ENCODE peak calls at places on chromosome X, in eight cellular contexts. One of them, this sample, is unnamed. For H3K79me2 and H3K4me1, the result is how much of the 10 kb centered on the place peaks cover.

GRCh38 chrX:54442790-54443189 is 2.6 kb downstream of the TSR2 start:
- DNase-seq in GM23248: no peak
- DNase-seq in neural progenitor cell: no peak
- DNase-seq in HCT116: no peak
- DNase-seq in endothelial cell of umbilical vein: no peak
- DNase-seq in astrocyte: no peak
- DNase-seq in fibroblast of lung: no peak
- DNase-seq in PC-3: no peak
- DNase-seq in this sample: no peak

GRCh38 chrX:53695901-53696300 is 9.4 kb upstream of the HUWE1 start:
- DNase-seq in GM23248: no peak
- DNase-seq in neural progenitor cell: peak
- DNase-seq in HCT116: no peak
- DNase-seq in endothelial cell of umbilical vein: no peak
- DNase-seq in astrocyte: no peak
- DNase-seq in fibroblast of lung: no peak
- DNase-seq in PC-3: no peak
- DNase-seq in this sample: no peak

GRCh38 chrX:41245641-41246040 is 88.3 kb upstream of the DDX3X start:
- DNase-seq in GM23248: no peak
- DNase-seq in neural progenitor cell: no peak
- DNase-seq in HCT116: no peak
- DNase-seq in endothelial cell of umbilical vein: no peak
- DNase-seq in astrocyte: no peak
- DNase-seq in fibroblast of lung: no peak
- DNase-seq in PC-3: no peak
- DNase-seq in this sample: no peak

GRCh38 chrX:29419774-29420553 is 795.4 kb upstream of the MAGEB2 start:
- DNase-seq in GM23248: no peak
- DNase-seq in neural progenitor cell: no peak
- DNase-seq in HCT116: peak
- DNase-seq in endothelial cell of umbilical vein: peak
- DNase-seq in astrocyte: peak
- DNase-seq in fibroblast of lung: peak
- DNase-seq in PC-3: no peak
- DNase-seq in this sample: no peak

GRCh38 chrX:9928083-9928482 is 39.1 kb upstream of the CLDN34 start:
- DNase-seq in GM23248: no peak
- DNase-seq in neural progenitor cell: peak
- DNase-seq in HCT116: no peak
- DNase-seq in endothelial cell of umbilical vein: no peak
- DNase-seq in astrocyte: no peak
- DNase-seq in fibroblast of lung: no peak
- DNase-seq in PC-3: no peak
- DNase-seq in this sample: no peak

GRCh38 chrX:154356596-154356995 is 17.8 kb downstream of the FLNA start:
- DNase-seq in GM23248: no peak
- DNase-seq in neural progenitor cell: no peak
- DNase-seq in HCT116: no peak
- DNase-seq in endothelial cell of umbilical vein: no peak
- DNase-seq in astrocyte: no peak
- DNase-seq in fibroblast of lung: no peak
- DNase-seq in PC-3: no peak
- DNase-seq in this sample: no peak

GRCh38 chrX:101230636-101231035 is 11.1 kb downstream of the DRP2 start:
- DNase-seq in GM23248: peak
- DNase-seq in neural progenitor cell: no peak
- DNase-seq in HCT116: no peak
- DNase-seq in endothelial cell of umbilical vein: no peak
- DNase-seq in astrocyte: peak
- DNase-seq in fibroblast of lung: peak
- DNase-seq in PC-3: peak
- DNase-seq in this sample: no peak

GRCh38 chrX:153381684-153382532 is 19.2 kb downstream of the PNMA6E start:
- DNase-seq in GM23248: peak
- DNase-seq in neural progenitor cell: peak
- DNase-seq in HCT116: no peak
- DNase-seq in endothelial cell of umbilical vein: peak
- DNase-seq in astrocyte: peak
- DNase-seq in fibroblast of lung: peak
- DNase-seq in PC-3: no peak
- DNase-seq in this sample: no peak

GRCh38 chrX:17596051-17596450 is 141.2 kb upstream of the SCML1 start:
- DNase-seq in GM23248: no peak
- DNase-seq in neural progenitor cell: no peak
- DNase-seq in HCT116: no peak
- DNase-seq in endothelial cell of umbilical vein: peak
- DNase-seq in astrocyte: peak
- DNase-seq in fibroblast of lung: no peak
- DNase-seq in PC-3: peak
- DNase-seq in this sample: peak

GRCh38 chrX:119579414-119579813 is 5.1 kb downstream of the UBE2A start:
- DNase-seq in GM23248: no peak
- DNase-seq in neural progenitor cell: no peak
- DNase-seq in HCT116: no peak
- DNase-seq in endothelial cell of umbilical vein: no peak
- DNase-seq in astrocyte: no peak
- DNase-seq in fibroblast of lung: no peak
- DNase-seq in PC-3: no peak
- DNase-seq in this sample: no peak

GRCh38 chrX:41621236-41621651 is 67.5 kb upstream of the GPR34 start:
- DNase-seq in GM23248: peak
- DNase-seq in neural progenitor cell: peak
- DNase-seq in HCT116: no peak
- DNase-seq in endothelial cell of umbilical vein: peak
- DNase-seq in astrocyte: peak
- DNase-seq in fibroblast of lung: no peak
- DNase-seq in PC-3: peak
- DNase-seq in this sample: no peak

GRCh38 chrX:69741706-69742105 is 125.8 kb downstream of the EDA start:
- DNase-seq in GM23248: no peak
- DNase-seq in neural progenitor cell: no peak
- DNase-seq in HCT116: no peak
- DNase-seq in endothelial cell of umbilical vein: no peak
- DNase-seq in astrocyte: no peak
- DNase-seq in fibroblast of lung: no peak
- DNase-seq in PC-3: no peak
- DNase-seq in this sample: no peak

GRCh38 chrX:22950278-22951266 is 49.2 kb upstream of the DDX53 start:
- DNase-seq in GM23248: peak
- DNase-seq in neural progenitor cell: no peak
- DNase-seq in HCT116: no peak
- DNase-seq in endothelial cell of umbilical vein: peak
- DNase-seq in astrocyte: peak
- DNase-seq in fibroblast of lung: peak
- DNase-seq in PC-3: peak
- DNase-seq in this sample: peak

GRCh38 chrX:109472939-109473713 is 8.8 kb downstream of the GUCY2F start:
- DNase-seq in GM23248: peak
- DNase-seq in neural progenitor cell: peak
- DNase-seq in HCT116: peak
- DNase-seq in endothelial cell of umbilical vein: peak
- DNase-seq in astrocyte: peak
- DNase-seq in fibroblast of lung: peak
- DNase-seq in PC-3: peak
- DNase-seq in this sample: no peak

GRCh38 chrX:17262123-17262522 is 112.9 kb upstream of the NHS start:
- DNase-seq in GM23248: no peak
- DNase-seq in neural progenitor cell: no peak
- DNase-seq in HCT116: no peak
- DNase-seq in endothelial cell of umbilical vein: no peak
- DNase-seq in astrocyte: no peak
- DNase-seq in fibroblast of lung: no peak
- DNase-seq in PC-3: no peak
- DNase-seq in this sample: no peak

GRCh38 chrX:109719262-109719661 is 13.8 kb downstream of the ACSL4 start:
- DNase-seq in GM23248: no peak
- DNase-seq in neural progenitor cell: no peak
- DNase-seq in HCT116: no peak
- DNase-seq in endothelial cell of umbilical vein: no peak
- DNase-seq in astrocyte: no peak
- DNase-seq in fibroblast of lung: no peak
- DNase-seq in PC-3: no peak
- DNase-seq in this sample: no peak

GRCh38 chrX:45807572-45808425 is 607.1 kb upstream of the DIPK2B start:
- DNase-seq in GM23248: peak
- DNase-seq in neural progenitor cell: peak
- DNase-seq in HCT116: no peak
- DNase-seq in endothelial cell of umbilical vein: peak
- DNase-seq in astrocyte: peak
- DNase-seq in fibroblast of lung: peak
- DNase-seq in PC-3: no peak
- DNase-seq in this sample: no peak

GRCh38 chrX:45806410-45807121 is 605.9 kb upstream of the DIPK2B start:
- DNase-seq in GM23248: peak
- DNase-seq in neural progenitor cell: no peak
- DNase-seq in HCT116: no peak
- DNase-seq in endothelial cell of umbilical vein: peak
- DNase-seq in astrocyte: peak
- DNase-seq in fibroblast of lung: peak
- DNase-seq in PC-3: no peak
- DNase-seq in this sample: no peak

GRCh38 chrX:45815389-45815788 is 614.7 kb upstream of the DIPK2B start:
- DNase-seq in GM23248: no peak
- DNase-seq in neural progenitor cell: no peak
- DNase-seq in HCT116: no peak
- DNase-seq in endothelial cell of umbilical vein: no peak
- DNase-seq in astrocyte: no peak
- DNase-seq in fibroblast of lung: no peak
- DNase-seq in PC-3: no peak
- DNase-seq in this sample: no peak

DNA sequence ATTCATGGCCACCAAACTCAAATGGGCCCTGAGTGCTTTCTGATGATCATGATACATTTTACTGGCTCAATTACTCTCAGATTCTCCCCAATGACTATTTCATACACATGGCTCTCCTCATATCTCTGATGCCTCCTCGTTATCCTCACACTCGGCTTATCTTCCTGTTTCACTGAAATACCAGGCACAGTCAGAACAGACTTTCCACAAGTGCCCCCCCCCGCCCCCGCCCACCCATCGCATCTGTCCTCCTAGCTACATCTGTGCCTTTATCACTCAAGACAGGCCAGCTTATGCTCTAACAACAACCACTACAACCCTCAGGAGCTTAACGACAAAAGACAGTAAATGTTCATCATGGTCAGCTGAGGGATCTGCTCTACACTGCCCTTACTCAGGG is 610.6 kb upstream of the DIPK2B start:
- DNase-seq in GM23248: no peak
- DNase-seq in neural progenitor cell: no peak
- DNase-seq in HCT116: no peak
- DNase-seq in endothelial cell of umbilical vein: no peak
- DNase-seq in astrocyte: no peak
- DNase-seq in fibroblast of lung: no peak
- DNase-seq in PC-3: no peak
- DNase-seq in this sample: no peak
- H3K79me2 ChIP-seq in GM23248: half or more
- H3K79me2 ChIP-seq in neural progenitor cell: half or more
- H3K79me2 ChIP-seq in HCT116: half or more
- H3K79me2 ChIP-seq in endothelial cell of umbilical vein: under half
- H3K79me2 ChIP-seq in astrocyte: half or more
- H3K79me2 ChIP-seq in fibroblast of lung: under half
- H3K79me2 ChIP-seq in PC-3: half or more
- H3K79me2 ChIP-seq in this sample: half or more

DNA sequence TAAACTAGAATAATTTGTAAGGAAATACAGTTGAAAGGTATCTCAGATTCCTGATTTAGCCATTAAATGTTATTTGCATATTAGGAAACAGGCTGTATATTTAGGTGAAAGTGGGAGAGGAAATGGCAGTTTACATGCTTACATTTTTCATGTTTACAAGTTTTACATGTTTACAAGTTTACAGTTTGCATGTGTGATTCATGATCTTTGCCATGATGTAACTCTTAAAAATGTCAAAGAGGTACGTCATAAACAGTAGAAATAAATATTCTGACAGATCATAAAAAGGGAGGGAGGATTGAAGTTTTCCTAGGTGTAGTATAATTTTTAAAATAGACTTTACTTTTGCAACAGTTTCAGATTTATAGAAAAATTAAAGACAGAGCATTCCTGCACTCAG is 45.7 kb downstream of the KDM6A start:
- DNase-seq in GM23248: no peak
- DNase-seq in neural progenitor cell: no peak
- DNase-seq in HCT116: no peak
- DNase-seq in endothelial cell of umbilical vein: no peak
- DNase-seq in astrocyte: no peak
- DNase-seq in fibroblast of lung: no peak
- DNase-seq in PC-3: peak
- DNase-seq in this sample: no peak
- H3K4me1 ChIP-seq in GM23248: under half
- H3K4me1 ChIP-seq in neural progenitor cell: under half
- H3K4me1 ChIP-seq in HCT116: under half
- H3K4me1 ChIP-seq in endothelial cell of umbilical vein: under half
- H3K4me1 ChIP-seq in astrocyte: under half
- H3K4me1 ChIP-seq in fibroblast of lung: under half
- H3K4me1 ChIP-seq in PC-3: under half
- H3K4me1 ChIP-seq in this sample: under half

GRCh38 chrX:19744231-19744630 is 143.2 kb downstream of the SH3KBP1 start:
- DNase-seq in GM23248: no peak
- DNase-seq in neural progenitor cell: no peak
- DNase-seq in HCT116: no peak
- DNase-seq in endothelial cell of umbilical vein: no peak
- DNase-seq in astrocyte: no peak
- DNase-seq in fibroblast of lung: no peak
- DNase-seq in PC-3: no peak
- DNase-seq in this sample: no peak

GRCh38 chrX:19748898-19749680 is 138.3 kb downstream of the SH3KBP1 start:
- DNase-seq in GM23248: no peak
- DNase-seq in neural progenitor cell: no peak
- DNase-seq in HCT116: no peak
- DNase-seq in endothelial cell of umbilical vein: no peak
- DNase-seq in astrocyte: no peak
- DNase-seq in fibroblast of lung: no peak
- DNase-seq in PC-3: no peak
- DNase-seq in this sample: no peak

GRCh38 chrX:19750028-19750786 is 137.2 kb downstream of the SH3KBP1 start:
- DNase-seq in GM23248: peak
- DNase-seq in neural progenitor cell: no peak
- DNase-seq in HCT116: no peak
- DNase-seq in endothelial cell of umbilical vein: no peak
- DNase-seq in astrocyte: no peak
- DNase-seq in fibroblast of lung: no peak
- DNase-seq in PC-3: no peak
- DNase-seq in this sample: no peak

GRCh38 chrX:19747672-19748610 is 139.5 kb downstream of the SH3KBP1 start:
- DNase-seq in GM23248: no peak
- DNase-seq in neural progenitor cell: no peak
- DNase-seq in HCT116: no peak
- DNase-seq in endothelial cell of umbilical vein: no peak
- DNase-seq in astrocyte: no peak
- DNase-seq in fibroblast of lung: no peak
- DNase-seq in PC-3: no peak
- DNase-seq in this sample: no peak

GRCh38 chrX:19746919-19747671 is 140.3 kb downstream of the SH3KBP1 start:
- DNase-seq in GM23248: no peak
- DNase-seq in neural progenitor cell: peak
- DNase-seq in HCT116: no peak
- DNase-seq in endothelial cell of umbilical vein: no peak
- DNase-seq in astrocyte: no peak
- DNase-seq in fibroblast of lung: no peak
- DNase-seq in PC-3: no peak
- DNase-seq in this sample: no peak
- H3K79me2 ChIP-seq in GM23248: under half
- H3K79me2 ChIP-seq in neural progenitor cell: under half
- H3K79me2 ChIP-seq in HCT116: under half
- H3K79me2 ChIP-seq in endothelial cell of umbilical vein: under half
- H3K79me2 ChIP-seq in astrocyte: under half
- H3K79me2 ChIP-seq in fibroblast of lung: under half
- H3K79me2 ChIP-seq in PC-3: under half
- H3K79me2 ChIP-seq in this sample: under half

GRCh38 chrX:66019974-66020373 is 19.9 kb downstream of the VSIG4 start:
- DNase-seq in GM23248: no peak
- DNase-seq in neural progenitor cell: no peak
- DNase-seq in HCT116: no peak
- DNase-seq in endothelial cell of umbilical vein: no peak
- DNase-seq in astrocyte: no peak
- DNase-seq in fibroblast of lung: no peak
- DNase-seq in PC-3: no peak
- DNase-seq in this sample: no peak
- H3K4me1 ChIP-seq in GM23248: under half
- H3K4me1 ChIP-seq in neural progenitor cell: under half
- H3K4me1 ChIP-seq in HCT116: under half
- H3K4me1 ChIP-seq in endothelial cell of umbilical vein: under half
- H3K4me1 ChIP-seq in astrocyte: under half
- H3K4me1 ChIP-seq in fibroblast of lung: under half
- H3K4me1 ChIP-seq in PC-3: under half
- H3K4me1 ChIP-seq in this sample: under half